ENCODE peak calls at places on chromosome 18, in five cellular contexts. Z is suprapubic skin, N is IMR-90, U is body of pancreas, M is spleen. V is an unnamed sample.
A peak's percentile ranks its signal among the peaks of the same experiment; 100 is the strongest.

GRCh38 chr18:78612318-78612717 is 367.3 kb upstream of the SALL3 start:
- DNase-seq in Z (no peak), M (peak; percentile 42), N (no peak), U (no peak), V (no peak)

GRCh38 chr18:75350440-75350839 is 77.1 kb downstream of the SMIM21 start:
- DNase-seq in N (no peak), U (no peak), M (no peak), Z (no peak), V (no peak)

GRCh38 chr18:13217466-13217961 is 1.0 kb upstream of the LDLRAD4 start:
- DNase-seq in Z (no peak), M (peak; percentile 85), U (peak; percentile 64), N (peak; percentile 3), V (peak; percentile 36)

GRCh38 chr18:40582105-40582504 is 1372.9 kb upstream of the PIK3C3 start:
- DNase-seq in U (no peak), M (no peak), N (no peak), Z (no peak), V (no peak)

GRCh38 chr18:79248495-79249078 is 147.1 kb upstream of the NFATC1 start:
- DNase-seq in N (peak; percentile 41), M (no peak), Z (no peak), U (no peak), V (no peak)

GRCh38 chr18:27794527-27794926 is 382.4 kb downstream of the CDH2 start:
- DNase-seq in U (no peak), N (no peak), Z (no peak), M (no peak), V (no peak)

GRCh38 chr18:61582205-61582710 is 249.0 kb downstream of the CDH20 start:
- DNase-seq in M (no peak), U (peak; percentile 4), Z (no peak), N (no peak), V (no peak)

GRCh38 chr18:79856119-79857080 is 58.7 kb downstream of the KCNG2 start:
- DNase-seq in N (peak; percentile 25), M (peak; percentile 75), Z (peak; percentile 79), U (peak; percentile 36), V (peak; percentile 51)

GRCh38 chr18:24014986-24015896 is 687 bp downstream of the TTC39C start:
- DNase-seq in U (peak; percentile 51), M (peak; percentile 89), Z (peak; percentile 86), N (peak; percentile 76), V (peak; percentile 90)

GRCh38 chr18:68103561-68103960 is 587.0 kb upstream of the DSEL start:
- DNase-seq in Z (no peak), N (no peak), U (no peak), M (no peak), V (no peak)

GRCh38 chr18:47263197-47263827 is 11.9 kb upstream of the SKOR2 start:
- DNase-seq in U (no peak), Z (no peak), N (no peak), M (peak; percentile 62), V (no peak)

GRCh38 chr18:6294119-6294784 is 120.5 kb downstream of the L3MBTL4 start:
- DNase-seq in Z (no peak), U (peak; percentile 34), M (no peak), N (no peak), V (no peak)

GRCh38 chr18:32530947-32531651 is 60.4 kb upstream of the GAREM1 start:
- DNase-seq in Z (no peak), M (no peak), N (peak; percentile 36), U (no peak), V (no peak)

GRCh38 chr18:9808530-9809241 is 77.1 kb upstream of the TXNDC2 start:
- DNase-seq in U (peak; percentile 41), M (no peak), Z (no peak), N (no peak), V (no peak)

GRCh38 chr18:73661457-73661856 is 486.2 kb downstream of the FBXO15 start:
- DNase-seq in Z (no peak), M (no peak), N (no peak), U (no peak), V (no peak)

GRCh38 chr18:57975805-57976204 is 68.2 kb upstream of the NEDD4L start:
- DNase-seq in M (no peak), U (no peak), Z (no peak), N (no peak), V (no peak)

GRCh38 chr18:27165412-27165811 is 19.7 kb downstream of the CHST9 start:
- DNase-seq in Z (no peak), U (no peak), M (no peak), N (no peak), V (no peak)

GRCh38 chr18:79662051-79662450 is 17.6 kb upstream of the CTDP1 start:
- DNase-seq in Z (no peak), U (no peak), N (no peak), M (no peak), V (no peak)

GRCh38 chr18:31503011-31503410 is 5.0 kb downstream of the DSG2 start:
- DNase-seq in M (no peak), U (no peak), Z (no peak), N (no peak), V (no peak)

GRCh38 chr18:58051765-58052460 is 7.9 kb downstream of the NEDD4L start:
- DNase-seq in U (no peak), M (no peak), N (peak; percentile 24), Z (no peak), V (no peak)

GRCh38 chr18:58578321-58578720 is 50.6 kb downstream of the ALPK2 start:
- DNase-seq in U (no peak), N (peak; percentile 28), M (no peak), Z (no peak), V (no peak)

GRCh38 chr18:11121426-11121825 is 27.9 kb downstream of the PIEZO2 start:
- DNase-seq in N (peak; percentile 68), U (no peak), Z (no peak), M (no peak), V (no peak)

GRCh38 chr18:2878656-2879330 is 32.0 kb downstream of the EMILIN2 start:
- DNase-seq in N (no peak), Z (no peak), U (no peak), M (no peak), V (no peak)

GRCh38 chr18:56575819-56576663 is 62.4 kb downstream of the TXNL1 start:
- DNase-seq in U (peak; percentile 40), Z (no peak), N (peak; percentile 71), M (no peak), V (no peak)

GRCh38 chr18:45775241-45775676 is 50.2 kb upstream of the SIGLEC15 start:
- DNase-seq in M (peak; percentile 88), N (peak; percentile 63), U (peak; percentile 77), Z (peak; percentile 87), V (peak; percentile 91)

GRCh38 chr18:14100503-14101286 is 31.5 kb downstream of the ZNF519 start:
- DNase-seq in U (no peak), M (no peak), Z (no peak), N (no peak), V (no peak)

GRCh38 chr18:7205346-7205745 is 25.5 kb upstream of the LRRC30 start:
- DNase-seq in U (no peak), Z (no peak), N (no peak), M (no peak), V (no peak)

GRCh38 chr18:44098551-44099098 is 582.1 kb upstream of the SETBP1 start:
- DNase-seq in M (no peak), Z (no peak), U (no peak), N (peak; percentile 17), V (no peak)

GRCh38 chr18:70380915-70381896 is 92.4 kb downstream of the SOCS6 start:
- DNase-seq in Z (no peak), M (no peak), U (peak; percentile 77), N (no peak), V (no peak)
- TF ChIP-seq POLR2A in Z (no peak), M (no peak), U (no peak), N (no peak), V (no peak)

GRCh38 chr18:60090170-60090569 is 190.4 kb downstream of the PMAIP1 start:
- DNase-seq in U (no peak), N (no peak), M (no peak), Z (no peak), V (no peak)
- TF ChIP-seq CTCF in U (no peak), N (no peak), M (no peak), Z (no peak), V (no peak)

GRCh38 chr18:49561127-49561376 is 805 bp upstream of the LIPG start:
- DNase-seq in M (no peak), U (no peak), Z (no peak), N (no peak), V (no peak)
- H3K4me3 ChIP-seq in M (peak overlapping the region; percentile 27), U (peak overlapping the region; percentile 3), Z (peak overlapping the region; percentile 39), N (peak overlapping the region; percentile 28), V (peak overlapping the region; percentile 10)

DNA sequence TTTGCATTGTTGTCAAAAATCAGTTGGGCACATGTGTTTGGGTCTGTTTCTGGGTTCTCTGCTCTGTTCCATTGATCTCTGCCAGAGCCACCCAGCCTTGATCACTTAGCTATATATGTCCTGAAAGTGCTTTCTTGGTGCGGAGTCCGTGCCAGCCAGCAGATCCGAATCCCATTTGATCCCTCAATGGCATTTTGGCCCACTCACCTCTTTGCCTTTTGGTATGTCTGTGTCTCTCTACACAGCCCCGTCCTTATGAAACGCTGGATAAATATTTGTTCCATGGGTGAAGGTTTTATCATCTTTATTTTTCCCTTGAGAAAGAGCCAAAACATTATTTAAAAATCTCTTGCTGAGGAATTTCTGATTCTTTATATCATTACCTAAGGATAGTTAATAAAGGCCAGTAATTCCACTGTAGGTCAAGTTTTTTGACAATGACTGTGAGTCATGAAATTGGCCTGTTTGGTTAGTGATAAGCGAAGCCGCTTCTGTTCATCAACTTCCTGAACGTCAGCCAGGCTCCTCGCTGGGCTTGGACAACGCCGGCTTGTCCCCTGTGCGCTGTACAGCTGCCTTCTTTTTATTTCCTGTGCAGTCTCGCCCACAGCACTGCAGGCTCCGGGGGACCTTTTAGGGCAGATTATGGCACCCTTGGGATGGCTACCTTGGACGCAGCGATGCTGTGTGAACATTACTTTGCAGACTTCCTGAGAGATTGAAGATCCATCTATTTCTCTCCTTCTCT is 24.9 kb downstream of the MTCL1 start:
- DNase-seq in Z (no peak), M (no peak), N (peak; percentile 94), U (peak; percentile 82), V (no peak)
- TF ChIP-seq POLR2A in Z (no peak), M (no peak), N (no peak), U (no peak), V (no peak)

GRCh38 chr18:42261731-42262130 is 306.7 kb downstream of the PIK3C3 start:
- DNase-seq in N (no peak), U (no peak), Z (no peak), M (no peak), V (no peak)
- TF ChIP-seq CTCF in N (no peak), U (no peak), Z (no peak), M (no peak), V (no peak)

GRCh38 chr18:12121175-12122095 is 27.8 kb downstream of the ANKRD62 start:
- DNase-seq in M (no peak), N (peak; percentile 1), Z (no peak), U (peak; percentile 37), V (no peak)
- H3K4me3 ChIP-seq in M (no peak overlapping the region), N (no peak overlapping the region), Z (no peak overlapping the region), U (no peak overlapping the region), V (no peak overlapping the region)

GRCh38 chr18:76983184-76983583 is 149.4 kb downstream of the MBP start:
- DNase-seq in Z (peak; percentile 92), U (peak; percentile 89), N (peak; percentile 67), M (peak; percentile 96), V (peak; percentile 90)

GRCh38 chr18:76979906-76980305 is 152.7 kb downstream of the MBP start:
- DNase-seq in Z (no peak), U (no peak), M (no peak), N (no peak), V (no peak)

GRCh38 chr18:76982038-76982437 is 150.5 kb downstream of the MBP start:
- DNase-seq in U (no peak), M (no peak), N (no peak), Z (no peak), V (no peak)

GRCh38 chr18:76980663-76981387 is 151.8 kb downstream of the MBP start:
- DNase-seq in Z (no peak), N (no peak), M (peak; percentile 79), U (no peak), V (no peak)

GRCh38 chr18:76981388-76981968 is 151.1 kb downstream of the MBP start:
- DNase-seq in U (no peak), Z (no peak), N (peak; percentile 7), M (peak; percentile 80), V (no peak)
- TF ChIP-seq POLR2A in U (no peak), Z (no peak), N (no peak), M (no peak), V (no peak)